ENCODE peak calls at places on chromosomes 2 and 18, in five cellular contexts. U is cardiac fibroblast, D is mesenchymal stem cell, G is K562, L is AG10803. M is an unnamed sample.
A peak's percentile ranks its signal among the peaks of the same experiment; 100 is the strongest.

GRCh38 chr2:1887915-1888314 is 143.6 kb upstream of the PXDN start:
- DNase-seq in U (peak; percentile 12), D (no peak), G (peak; percentile 25), L (peak; percentile 8), M (no peak)

GRCh38 chr18:8876887-8877286 is 171.5 kb downstream of the MTCL1 start:
- DNase-seq in U (no peak), D (no peak), G (no peak), L (no peak), M (no peak)

GRCh38 chr2:218748795-218749429 is 33.0 kb upstream of the CYP27A1 start:
- DNase-seq in U (no peak), D (no peak), G (no peak), L (no peak), M (no peak)

GRCh38 chr2:27689424-27689823 is 25.7 kb downstream of the SLC4A1AP start:
- DNase-seq in U (no peak), D (no peak), G (no peak), L (peak; percentile 53), M (no peak)

GRCh38 chr2:96816836-96817702 is 1.0 kb downstream of the CNNM3 start:
- DNase-seq in U (peak; percentile 19), D (peak; percentile 35), G (peak; percentile 29), L (peak; percentile 15), M (no peak)

GRCh38 chr2:99651930-99652670 is 162.3 kb upstream of the REV1 start:
- DNase-seq in U (no peak), D (peak; percentile 45), G (no peak), L (peak; percentile 51), M (no peak)

GRCh38 chr18:46148810-46149209 is 44.6 kb downstream of the HAUS1 start:
- DNase-seq in U (peak; percentile 76), D (peak; percentile 66), G (peak; percentile 49), L (peak; percentile 64), M (peak; percentile 25)

GRCh38 chr18:45715212-45715780 is 8.7 kb upstream of the SLC14A1 start:
- DNase-seq in U (no peak), D (no peak), G (no peak), L (no peak), M (no peak)

GRCh38 chr18:79971986-79972385 is 7.5 kb downstream of the HSBP1L1 start:
- DNase-seq in U (no peak), D (no peak), G (no peak), L (no peak), M (no peak)

GRCh38 chr18:26226229-26227050 is at the start of gene TAF4B:
- DNase-seq in U (peak; percentile 95), D (peak; percentile 88), G (peak; percentile 99), L (peak; percentile 87), M (peak; percentile 91)

GRCh38 chr18:58161659-58162058 is 117.6 kb downstream of the NEDD4L start:
- DNase-seq in U (peak; percentile 30), D (no peak), G (peak; percentile 50), L (no peak), M (peak; percentile 19)

GRCh38 chr18:48407358-48407757 is 1.8 kb downstream of the ZBTB7C start:
- DNase-seq in U (no peak), D (no peak), G (no peak), L (no peak), M (no peak)

GRCh38 chr2:54176577-54176976 is 61.2 kb downstream of the ACYP2 start:
- DNase-seq in U (peak; percentile 77), D (peak; percentile 70), G (no peak), L (peak; percentile 58), M (peak; percentile 60)

GRCh38 chr2:55087930-55088329 is 37.7 kb upstream of the RTN4 start:
- DNase-seq in U (peak; percentile 55), D (peak; percentile 51), G (no peak), L (no peak), M (no peak)

GRCh38 chr2:225494100-225494459 is 94.6 kb downstream of the NYAP2 start:
- DNase-seq in U (no peak), D (no peak), G (no peak), L (no peak), M (no peak)

GRCh38 chr2:53886406-53887280 is 26.9 kb upstream of the GPR75 start:
- DNase-seq in U (no peak), D (no peak), G (no peak), L (no peak), M (no peak)

GRCh38 chr18:74896390-74896991 is 298.8 kb downstream of the ZNF407 start:
- DNase-seq in U (peak; percentile 6), D (no peak), G (no peak), L (no peak), M (no peak)

GRCh38 chr2:113025751-113026150 is 20.5 kb downstream of the IL36A start:
- DNase-seq in U (no peak), D (no peak), G (no peak), L (no peak), M (no peak)

GRCh38 chr2:178473931-178474330 is 4.5 kb downstream of the FKBP7 start:
- DNase-seq in U (peak; percentile 49), D (peak; percentile 2), G (no peak), L (peak; percentile 31), M (no peak)

GRCh38 chr2:120912101-120912985 is 176.7 kb downstream of the GLI2 start:
- DNase-seq in U (peak; percentile 90), D (no peak), G (peak; percentile 78), L (peak; percentile 85), M (no peak)

GRCh38 chr2:241612156-241613017 is 24.6 kb downstream of the THAP4 start:
- DNase-seq in U (peak; percentile 16), D (peak; percentile 39), G (no peak), L (peak; percentile 70), M (no peak)

GRCh38 chr18:69432847-69433246 is 32.2 kb downstream of the DOK6 start:
- DNase-seq in U (no peak), D (no peak), G (no peak), L (no peak), M (no peak)

GRCh38 chr2:30336978-30337841 is 105.9 kb downstream of the LBH start:
- DNase-seq in U (no peak), D (peak; percentile 73), G (no peak), L (peak; percentile 38), M (no peak)

GRCh38 chr18:26458526-26459232 is 89.7 kb downstream of the KCTD1 start:
- DNase-seq in U (peak; percentile 36), D (no peak), G (no peak), L (peak; percentile 66), M (no peak)

GRCh38 chr18:34738173-34738894 is 28.2 kb downstream of the DTNA start:
- DNase-seq in U (peak; percentile 11), D (peak; percentile 37), G (no peak), L (no peak), M (no peak)

GRCh38 chr18:22556271-22556990 is 138.7 kb upstream of the CTAGE1 start:
- DNase-seq in U (peak; percentile 53), D (no peak), G (no peak), L (no peak), M (peak; percentile 38)

GRCh38 chr2:136582631-136583205 is 182.6 kb upstream of the THSD7B start:
- DNase-seq in U (no peak), D (no peak), G (peak; percentile 30), L (no peak), M (no peak)

GRCh38 chr2:46849741-46850474 is 65.7 kb downstream of the MCFD2 start:
- DNase-seq in U (peak; percentile 96), D (peak; percentile 87), G (peak; percentile 80), L (no peak), M (no peak)
- H3K4me3 ChIP-seq in U (no peak overlapping the region), D (peak overlapping the region; percentile 13), G (no peak overlapping the region), L (no peak overlapping the region), M (no peak overlapping the region)

DNA sequence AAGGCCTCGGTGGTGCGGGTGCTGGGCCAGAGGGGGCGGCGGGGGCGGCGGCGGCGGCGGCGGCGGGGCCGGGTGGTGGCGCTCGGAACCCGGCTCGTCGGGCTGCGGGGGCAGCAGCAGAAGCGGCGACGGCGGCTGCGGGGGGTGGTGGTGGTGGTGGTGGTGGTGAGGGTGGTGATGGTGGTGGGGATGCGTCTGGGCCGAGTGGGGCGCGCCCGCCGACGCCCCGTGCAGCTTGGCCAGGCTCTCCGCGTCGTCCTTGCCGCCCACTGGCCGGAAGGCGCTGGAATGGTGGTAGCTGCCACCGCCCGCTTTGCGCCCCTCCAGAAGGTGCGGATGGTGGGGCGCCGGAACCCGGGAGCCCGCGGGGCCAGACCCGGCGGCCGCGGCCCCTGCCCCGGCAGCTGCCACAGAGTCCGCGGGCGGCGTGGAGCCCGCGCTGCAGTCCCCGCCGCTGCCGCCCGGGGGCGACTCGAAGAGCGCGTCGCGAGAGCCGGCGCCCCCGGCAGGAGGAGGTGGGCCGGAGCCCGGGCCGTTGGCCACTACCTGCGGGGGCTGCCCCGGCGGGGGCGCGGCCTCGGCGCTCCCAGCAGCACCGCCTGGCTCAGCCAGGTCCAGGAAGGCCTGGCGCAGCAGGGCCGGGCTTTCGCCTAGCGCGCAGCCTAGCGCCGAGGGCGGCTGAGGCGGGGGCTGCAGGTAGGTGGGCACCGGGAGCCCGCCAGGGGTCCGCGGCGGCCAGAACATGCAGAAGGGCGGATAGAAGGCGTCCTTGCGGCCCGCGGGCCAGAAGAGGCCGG is 4.2 kb downstream of the SKOR2 start:
- DNase-seq in U (no peak), D (no peak), G (no peak), L (no peak), M (no peak)
- H3K4me3 ChIP-seq in U (no peak overlapping the region), D (no peak overlapping the region), G (no peak overlapping the region), L (no peak overlapping the region), M (no peak overlapping the region)

GRCh38 chr2:160409480-160409879 is 84.1 kb downstream of the RBMS1 start:
- DNase-seq in U (peak; percentile 73), D (peak; percentile 64), G (no peak), L (no peak), M (no peak)

GRCh38 chr2:160408575-160409291 is 84.9 kb downstream of the RBMS1 start:
- DNase-seq in U (no peak), D (peak; percentile 67), G (no peak), L (no peak), M (peak; percentile 34)

GRCh38 chr2:160411167-160411566 is 82.4 kb downstream of the RBMS1 start:
- DNase-seq in U (peak; percentile 82), D (peak; percentile 61), G (no peak), L (peak; percentile 83), M (no peak)

GRCh38 chr2:160408205-160408561 is 85.4 kb downstream of the RBMS1 start:
- DNase-seq in U (no peak), D (no peak), G (no peak), L (no peak), M (no peak)

GRCh38 chr2:160411955-160412354 is 81.7 kb downstream of the RBMS1 start:
- DNase-seq in U (no peak), D (no peak), G (no peak), L (no peak), M (no peak)
- H3K4me3 ChIP-seq in U (no peak overlapping the region), D (no peak overlapping the region), G (no peak overlapping the region), L (no peak overlapping the region), M (no peak overlapping the region)

DNA sequence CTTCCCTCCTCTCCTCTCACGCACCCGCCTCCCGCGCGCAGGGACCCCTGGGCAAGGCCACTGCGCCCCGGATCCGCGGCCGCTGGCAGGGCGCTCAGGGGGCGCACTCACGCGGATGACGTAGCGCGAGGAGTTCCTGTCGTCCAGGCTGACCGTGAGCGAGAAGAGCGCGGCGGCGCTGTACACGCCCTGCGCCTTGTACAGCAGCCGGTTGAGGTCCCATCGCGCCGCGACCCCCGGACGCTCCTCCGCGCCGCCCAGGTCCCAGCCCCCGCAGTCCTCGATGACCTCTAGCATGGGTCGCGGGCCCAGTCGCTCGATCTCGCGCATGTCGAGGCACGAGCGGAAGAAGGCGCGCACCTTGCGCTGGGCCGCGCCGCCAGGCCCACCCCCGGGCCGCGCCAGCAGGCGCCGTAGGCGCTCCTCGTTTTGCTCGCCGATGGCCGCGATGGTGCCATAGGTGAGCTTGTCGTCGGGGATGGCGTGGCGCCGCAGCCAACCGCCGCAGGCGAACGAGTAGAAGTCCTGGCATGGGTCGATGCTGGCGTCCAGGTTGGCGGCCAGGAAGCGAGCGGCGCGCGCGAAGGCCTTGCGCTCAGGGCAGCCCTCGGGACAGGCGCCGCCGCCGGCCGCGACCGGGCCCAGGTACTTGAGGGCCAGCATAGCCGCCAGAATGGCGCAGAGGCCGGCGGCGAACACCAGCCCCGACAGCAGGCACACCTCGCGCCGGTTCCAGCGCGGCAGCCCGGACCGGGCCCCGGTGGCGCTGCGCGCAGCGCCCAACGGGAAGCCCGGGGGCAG is 1.7 kb downstream of the ECEL1 start:
- DNase-seq in U (no peak), D (no peak), G (no peak), L (no peak), M (no peak)
- H3K4me3 ChIP-seq in U (no peak overlapping the region), D (no peak overlapping the region), G (no peak overlapping the region), L (no peak overlapping the region), M (no peak overlapping the region)

M was measured in BE2C.